ENCODE peak calls at places on chromosome 13, in seven cellular contexts. M is SK-N-SH, K is neural progenitor cell, N is GM23248, O is GM23338, I is HCT116, D is PC-3. G is an unnamed sample.

GRCh38 chr13:48189122-48189521 is 43.9 kb upstream of the ITM2B start:
- DNase-seq in K (no peak), O (no peak), M (no peak), I (no peak), D (no peak), N (no peak), G (no peak)

GRCh38 chr13:109330941-109331340 is 455.4 kb downstream of the IRS2 start:
- DNase-seq in D (peak), I (no peak), N (peak), M (no peak), O (no peak), K (no peak), G (no peak)

GRCh38 chr13:113166266-113166665 is 7.8 kb downstream of the PROZ start:
- DNase-seq in M (no peak), D (no peak), O (no peak), I (no peak), N (no peak), K (no peak), G (no peak)

GRCh38 chr13:99916366-99917103 is 55.0 kb downstream of the ZIC5 start:
- DNase-seq in M (peak), O (peak), N (peak), I (peak), K (peak), D (peak), G (peak)

GRCh38 chr13:113927661-113928581 is 46.0 kb downstream of the C13orf46 start:
- DNase-seq in M (no peak), O (no peak), K (no peak), I (no peak), D (no peak), N (peak), G (peak)

GRCh38 chr13:112690242-112690943 is 555 bp downstream of the ATP11A start:
- DNase-seq in O (peak), I (no peak), D (no peak), N (peak), K (peak), M (peak), G (peak)

GRCh38 chr13:35826626-35827254 is 304.4 kb downstream of the DCLK1 start:
- DNase-seq in N (no peak), O (peak), I (peak), D (no peak), K (no peak), M (no peak), G (no peak)

GRCh38 chr13:32281083-32281482 is 34.1 kb downstream of the ZAR1L start:
- DNase-seq in K (no peak), D (no peak), I (no peak), O (no peak), N (no peak), M (no peak), G (no peak)

GRCh38 chr13:33434676-33435075 is 149.1 kb upstream of the STARD13 start:
- DNase-seq in K (no peak), O (no peak), M (no peak), D (no peak), I (no peak), N (no peak), G (no peak)

GRCh38 chr13:30409911-30410704 is 12.2 kb upstream of the UBE2L5 start:
- DNase-seq in N (peak), I (no peak), D (peak), M (no peak), K (no peak), O (no peak), G (peak)

GRCh38 chr13:46831588-46832194 is 34.7 kb upstream of the ESD start:
- DNase-seq in I (peak), M (peak), O (peak), K (peak), N (peak), D (peak), G (peak)

GRCh38 chr13:103839460-103839859 is 773.2 kb upstream of the SLC10A2 start:
- DNase-seq in I (no peak), D (no peak), N (no peak), K (no peak), M (peak), O (no peak), G (no peak)

GRCh38 chr13:51643882-51644281 is 59.6 kb downstream of the WDFY2 start:
- DNase-seq in D (peak), N (peak), I (peak), K (no peak), M (no peak), O (no peak), G (no peak)

GRCh38 chr13:24500977-24501376 is 11.6 kb downstream of the PARP4 start:
- DNase-seq in I (no peak), K (no peak), N (peak), M (no peak), D (peak), O (no peak), G (no peak)

GRCh38 chr13:107767119-107767518 is 448.2 kb downstream of the LIG4 start:
- DNase-seq in D (peak), M (peak), I (no peak), K (no peak), O (no peak), N (peak), G (peak)

GRCh38 chr13:99467764-99468163 is 33.5 kb upstream of the TM9SF2 start:
- DNase-seq in N (peak), O (no peak), M (no peak), I (no peak), K (no peak), D (peak), G (peak)

DNA sequence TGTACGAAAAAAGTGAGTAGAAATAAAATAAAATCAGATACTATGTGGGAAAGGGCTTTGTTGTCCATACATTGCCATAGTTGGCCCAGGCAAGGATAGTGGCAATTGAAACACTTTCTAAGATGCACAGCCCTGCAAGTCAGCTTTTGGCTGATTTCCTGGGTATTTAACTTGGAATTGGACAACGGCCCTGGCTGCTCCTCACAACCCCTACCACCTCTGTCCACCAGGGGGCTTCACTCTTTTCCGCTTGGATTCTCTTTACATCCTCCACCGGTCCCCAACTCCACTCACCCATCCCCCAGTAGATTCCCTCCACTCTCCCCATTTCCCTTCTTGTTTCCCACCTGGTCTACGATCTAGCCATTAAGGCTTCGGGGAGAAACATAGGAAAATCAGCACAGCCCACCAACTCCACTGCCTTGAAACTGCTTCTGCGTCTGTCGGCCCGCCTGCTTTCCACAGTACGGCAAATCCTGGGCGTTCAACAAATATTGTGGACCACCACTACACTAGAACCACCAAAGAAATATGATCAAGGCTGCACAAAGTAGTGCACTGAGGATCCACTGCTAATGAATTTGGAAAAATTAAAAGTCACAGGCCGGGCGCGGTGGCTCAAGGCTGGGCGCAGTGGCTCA is 48.6 kb upstream of the GTF3A start:
- DNase-seq in N (peak), D (peak), O (peak), I (peak), K (peak), M (peak), G (peak)
- TF ChIP-seq EZH2phosphoT487 in N (no peak), D (no peak), O (no peak), I (no peak), K (no peak), M (no peak), G (no peak)

GRCh38 chr13:23129329-23129728 is 51.5 kb upstream of the SGCG start:
- DNase-seq in D (no peak), M (no peak), N (no peak), K (no peak), O (no peak), I (no peak), G (no peak)
- H3K27ac ChIP-seq in D (no peak), M (no peak), N (no peak), K (no peak), O (no peak), I (no peak), G (no peak)

GRCh38 chr13:110572778-110573118 is 11.2 kb upstream of the RAB20 start:
- DNase-seq in N (no peak), K (no peak), D (no peak), O (no peak), M (no peak), I (no peak), G (no peak)

GRCh38 chr13:110576070-110576394 is 14.5 kb upstream of the RAB20 start:
- DNase-seq in I (no peak), K (no peak), O (no peak), N (no peak), M (no peak), D (no peak), G (no peak)

GRCh38 chr13:110574161-110574560 is 12.6 kb upstream of the RAB20 start:
- DNase-seq in N (peak), I (no peak), K (no peak), M (no peak), O (no peak), D (no peak), G (no peak)

GRCh38 chr13:110576736-110577476 is 15.4 kb upstream of the RAB20 start:
- DNase-seq in M (no peak), I (no peak), O (no peak), D (no peak), N (no peak), K (no peak), G (no peak)

GRCh38 chr13:110575322-110576069 is 14.0 kb upstream of the RAB20 start:
- DNase-seq in N (peak), D (no peak), K (peak), M (peak), O (no peak), I (no peak), G (no peak)
- H3K4me2 ChIP-seq in N (no peak), D (no peak), K (no peak), M (no peak), O (no peak), I (peak), G (no peak)

DNA sequence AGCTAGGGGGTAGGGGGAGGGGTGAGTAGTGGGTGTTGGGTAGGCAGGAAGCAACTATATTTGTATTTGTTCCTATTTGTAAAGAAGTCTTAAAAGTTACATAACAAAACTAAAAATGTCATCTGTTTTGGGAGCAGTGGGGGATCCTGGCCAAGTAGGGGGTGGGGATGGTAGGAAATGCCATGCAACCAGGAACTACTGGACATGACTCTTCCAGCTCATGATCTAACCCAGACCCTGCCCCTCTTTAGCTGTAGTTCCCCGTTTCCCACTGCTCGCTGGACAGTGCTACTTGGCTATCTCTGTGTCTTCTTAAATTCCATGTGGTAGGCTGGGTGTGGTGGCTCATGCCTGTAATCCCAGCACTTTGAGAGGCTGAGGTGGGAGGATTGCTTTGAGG is 3.2 kb downstream of the GTF3A start:
- DNase-seq in N (no peak), M (no peak), I (no peak), D (no peak), K (no peak), O (no peak), G (no peak)
- TF ChIP-seq EZH2phosphoT487 in N (no peak), M (no peak), I (no peak), D (no peak), K (no peak), O (no peak), G (no peak)

DNA sequence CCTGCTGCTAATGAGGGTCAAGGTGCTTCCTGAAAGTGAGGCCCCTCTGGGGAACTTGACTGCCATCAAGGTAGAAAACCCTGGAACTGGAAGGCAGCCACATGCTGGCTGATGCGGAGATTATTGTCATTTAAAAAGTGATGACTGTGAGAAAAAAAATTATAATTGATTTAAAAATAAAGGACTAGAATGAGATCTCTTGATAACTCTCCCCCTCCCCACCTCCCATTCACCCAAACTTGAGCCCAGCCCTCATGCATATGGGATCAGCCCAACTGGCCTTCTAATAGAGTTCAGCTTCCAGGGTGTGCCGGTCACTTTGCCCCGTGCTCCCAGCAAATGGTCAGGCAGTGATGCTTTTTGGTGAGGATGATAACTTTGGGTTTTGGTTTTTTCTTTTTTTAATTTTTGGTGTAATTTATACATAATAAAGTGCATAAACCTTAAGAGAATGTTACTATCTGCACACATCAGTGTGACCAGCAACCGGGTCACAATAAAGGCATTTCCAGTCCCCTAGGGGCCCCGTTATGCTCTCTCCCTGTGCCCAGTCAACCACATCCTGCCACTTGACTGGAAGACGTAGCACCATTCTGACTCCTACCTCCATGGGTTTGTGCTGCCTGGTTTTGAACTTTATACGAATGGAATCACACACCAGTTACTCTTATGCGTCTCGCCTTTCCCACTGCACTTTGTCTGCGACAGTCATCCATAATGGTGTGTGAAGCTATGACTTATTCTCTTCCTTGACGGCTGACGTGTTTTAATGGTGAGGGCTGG is 187.9 kb downstream of the USP12 start:
- DNase-seq in N (peak), O (no peak), K (no peak), M (no peak), I (no peak), D (no peak), G (no peak)
- H3K27ac ChIP-seq in N (peak), O (no peak), K (no peak), M (no peak), I (no peak), D (peak), G (peak)

DNA sequence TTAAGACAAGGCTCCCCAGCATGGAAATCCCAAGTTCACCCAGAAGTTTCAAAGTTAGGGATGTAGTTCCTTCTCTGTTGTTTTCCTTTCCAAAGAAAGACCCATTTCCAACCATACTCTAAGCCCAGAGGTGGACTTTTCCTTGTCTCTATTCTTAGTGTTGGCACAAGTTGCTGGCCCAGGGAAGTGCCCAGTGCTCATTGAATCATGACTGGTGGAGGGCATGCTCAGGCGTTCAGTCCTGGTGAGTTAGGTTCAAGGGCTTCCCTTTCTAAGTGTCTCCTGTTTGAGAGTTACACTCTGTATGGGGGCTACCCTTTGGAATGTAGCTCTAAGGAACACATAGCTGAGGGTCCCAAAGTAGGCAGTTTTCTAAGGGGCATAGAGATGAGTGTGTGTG is 389.5 kb downstream of the KCNRG start:
- DNase-seq in I (no peak), M (no peak), K (no peak), N (no peak), D (no peak), O (no peak), G (no peak)
- H3K4me2 ChIP-seq in I (no peak), M (no peak), K (no peak), N (no peak), D (no peak), O (no peak), G (no peak)

GRCh38 chr13:75763511-75763910 is 127.4 kb downstream of the LMO7 start:
- DNase-seq in N (no peak), I (no peak), D (no peak), O (no peak), M (no peak), K (no peak), G (no peak)

GRCh38 chr13:75762967-75763366 is 126.8 kb downstream of the LMO7 start:
- DNase-seq in O (no peak), D (no peak), N (no peak), M (no peak), K (no peak), I (no peak), G (no peak)

GRCh38 chr13:75761373-75761772 is 125.2 kb downstream of the LMO7 start:
- DNase-seq in K (no peak), N (peak), D (no peak), I (no peak), M (no peak), O (no peak), G (no peak)

GRCh38 chr13:75760182-75760981 is 124.3 kb downstream of the LMO7 start:
- DNase-seq in D (peak), I (peak), N (peak), O (no peak), K (no peak), M (no peak), G (peak)

DNA sequence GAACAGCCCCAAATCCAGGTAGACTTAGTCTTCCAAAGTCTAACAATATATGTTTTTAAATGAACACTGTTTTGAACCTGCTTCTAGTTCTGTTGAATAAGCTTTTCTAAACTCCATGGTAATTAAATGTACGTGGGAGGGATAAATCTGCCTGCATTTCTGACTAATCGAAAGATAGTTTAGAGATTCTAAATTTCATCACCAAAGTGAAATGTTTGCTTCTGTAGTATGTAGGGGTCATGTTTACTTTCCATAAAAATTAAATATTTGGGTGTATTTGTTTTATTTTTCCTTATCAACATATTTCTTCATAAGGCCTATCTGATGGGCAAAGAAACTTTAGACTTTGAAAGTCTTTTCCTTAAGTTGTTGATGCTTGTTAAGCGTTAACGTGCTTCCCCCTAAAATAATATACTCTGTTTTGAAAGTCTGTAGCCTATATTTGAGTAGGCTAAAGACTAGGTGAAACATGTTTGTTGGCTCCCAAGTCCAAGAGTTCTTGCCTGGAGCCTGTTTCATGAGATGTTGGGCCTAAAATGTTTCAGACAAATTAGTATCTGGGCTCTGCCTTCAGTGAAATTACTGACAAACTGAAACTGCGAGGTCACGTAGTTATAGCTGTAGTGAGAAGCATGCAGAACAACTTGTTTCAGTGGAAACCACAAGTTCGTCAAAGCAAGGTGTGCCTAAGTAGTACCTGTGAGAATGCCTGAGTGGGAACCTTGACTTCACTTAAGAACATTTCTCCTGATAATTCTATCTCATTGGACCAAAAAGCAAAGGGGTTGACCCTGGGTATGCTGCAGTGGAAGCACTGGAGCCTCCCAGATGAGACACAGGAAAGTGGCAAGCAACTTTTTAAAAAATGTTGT is 126.2 kb downstream of the LMO7 start:
- DNase-seq in D (peak), O (no peak), M (no peak), K (no peak), N (peak), I (no peak), G (peak)
- TF ChIP-seq EZH2phosphoT487 in D (no peak), O (no peak), M (no peak), K (no peak), N (no peak), I (no peak), G (no peak)

DNA sequence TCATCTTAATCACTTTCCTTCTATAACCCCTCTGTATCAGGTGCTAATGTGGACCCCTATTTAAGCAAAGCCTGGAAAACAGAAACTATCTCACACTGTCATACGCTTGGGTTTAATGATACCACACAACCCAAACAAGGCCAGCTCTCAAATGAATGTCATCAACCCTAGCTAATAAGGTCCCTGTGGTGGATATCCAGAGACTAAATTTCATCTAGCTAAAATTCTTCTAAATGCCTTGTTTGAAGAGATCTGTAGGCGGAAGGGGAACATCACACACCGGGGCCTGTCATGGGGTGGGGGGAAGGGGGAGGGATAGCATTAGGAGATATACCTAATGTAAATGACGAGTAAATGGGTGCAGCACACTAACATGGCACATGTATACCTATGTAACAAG is 95.5 kb downstream of the FOXO1 start:
- DNase-seq in N (no peak), I (no peak), M (no peak), D (no peak), O (no peak), K (no peak), G (no peak)
- H3K27ac ChIP-seq in N (no peak), I (no peak), M (no peak), D (no peak), O (peak), K (no peak), G (no peak)

GRCh38 chr13:104984296-104984818 is 1551.1 kb downstream of the EFNB2 start:
- DNase-seq in N (no peak), D (peak), M (peak), K (no peak), I (no peak), O (no peak), G (peak)
- H3K4me2 ChIP-seq in N (no peak), D (no peak), M (no peak), K (no peak), I (no peak), O (no peak), G (peak)

DNA sequence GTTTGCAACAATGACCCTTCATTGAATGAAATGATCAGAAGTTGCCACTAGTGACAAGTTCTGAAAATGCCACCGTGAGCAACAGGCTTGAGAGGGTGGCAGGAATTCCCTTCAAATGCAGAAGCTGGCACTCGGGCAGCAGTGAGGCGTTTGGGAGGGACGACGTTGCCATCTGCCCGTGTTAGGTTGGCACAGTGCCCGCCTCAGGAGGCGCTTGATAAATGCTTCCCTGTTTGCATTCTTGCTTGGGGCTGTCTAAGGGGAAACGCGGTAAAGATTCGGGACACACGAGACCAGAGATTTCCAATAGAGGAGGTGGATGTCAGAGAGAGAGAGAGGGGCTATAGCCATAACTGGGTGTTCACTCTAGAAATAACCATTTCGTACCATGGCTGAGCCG is 101.9 kb downstream of the TEX29 start:
- DNase-seq in K (no peak), N (no peak), I (no peak), D (no peak), M (no peak), O (no peak), G (no peak)
- TF ChIP-seq EZH2phosphoT487 in K (no peak), N (no peak), I (no peak), D (no peak), M (no peak), O (no peak), G (no peak)

G was measured in hepatocyte.